ENCODE peak calls at places on chromosome 15, in five cellular contexts. One of them, this sample, is unnamed.

GRCh38 chr15:84638103-84638502 is 16.0 kb downstream of the WDR73 start:
- DNase-seq in HCT116: no peak
- DNase-seq in IMR-90: peak; percentile 22
- DNase-seq in tibial nerve: no peak
- DNase-seq in adrenal gland: no peak
- DNase-seq in this sample: no peak

GRCh38 chr15:101684384-101684783 is 32.2 kb upstream of the TM2D3 start:
- DNase-seq in HCT116: no peak
- DNase-seq in IMR-90: peak; percentile 82
- DNase-seq in tibial nerve: no peak
- DNase-seq in adrenal gland: no peak
- DNase-seq in this sample: no peak

GRCh38 chr15:100705065-100705464 is 102.7 kb downstream of the ASB7 start:
- DNase-seq in HCT116: no peak
- DNase-seq in IMR-90: no peak
- DNase-seq in tibial nerve: no peak
- DNase-seq in adrenal gland: no peak
- DNase-seq in this sample: no peak

GRCh38 chr15:62440310-62440709 is 275.2 kb upstream of the C2CD4B start:
- DNase-seq in HCT116: no peak
- DNase-seq in IMR-90: no peak
- DNase-seq in tibial nerve: no peak
- DNase-seq in adrenal gland: no peak
- DNase-seq in this sample: no peak

GRCh38 chr15:48385031-48385430 is 53.8 kb downstream of the DUT start:
- DNase-seq in HCT116: no peak
- DNase-seq in IMR-90: peak; percentile 43
- DNase-seq in tibial nerve: no peak
- DNase-seq in adrenal gland: no peak
- DNase-seq in this sample: no peak

GRCh38 chr15:48784756-48785155 is 26.1 kb downstream of the CEP152 start:
- DNase-seq in HCT116: no peak
- DNase-seq in IMR-90: no peak
- DNase-seq in tibial nerve: no peak
- DNase-seq in adrenal gland: no peak
- DNase-seq in this sample: no peak

GRCh38 chr15:82849556-82850241 is 40.3 kb downstream of the WHAMM start:
- DNase-seq in HCT116: peak; percentile 84
- DNase-seq in IMR-90: peak; percentile 74
- DNase-seq in tibial nerve: no peak
- DNase-seq in adrenal gland: peak; percentile 93
- DNase-seq in this sample: peak; percentile 76

GRCh38 chr15:59296181-59296617 is 76.5 kb downstream of the MYO1E start:
- DNase-seq in HCT116: no peak
- DNase-seq in IMR-90: peak; percentile 86
- DNase-seq in tibial nerve: no peak
- DNase-seq in adrenal gland: no peak
- DNase-seq in this sample: no peak

GRCh38 chr15:33926260-33926659 is 42.0 kb upstream of the CHRM5 start:
- DNase-seq in HCT116: no peak
- DNase-seq in IMR-90: no peak
- DNase-seq in tibial nerve: no peak
- DNase-seq in adrenal gland: no peak
- DNase-seq in this sample: no peak

GRCh38 chr15:68304611-68305337 is 27.2 kb downstream of the FEM1B start:
- DNase-seq in HCT116: no peak
- DNase-seq in IMR-90: no peak
- DNase-seq in tibial nerve: no peak
- DNase-seq in adrenal gland: peak; percentile 20
- DNase-seq in this sample: no peak
- H3K4me1 ChIP-seq in HCT116: peaks cover 33% of the 10 kb centered on the region
- H3K4me1 ChIP-seq in IMR-90: peaks cover 11% of the 10 kb centered on the region
- H3K4me1 ChIP-seq in tibial nerve: peaks cover 26% of the 10 kb centered on the region
- H3K4me1 ChIP-seq in adrenal gland: no peaks in the 10 kb centered on the region
- H3K4me1 ChIP-seq in this sample: peaks cover 4% of the 10 kb centered on the region

GRCh38 chr15:73935547-73935946 is 9.3 kb downstream of the LOXL1 start:
- DNase-seq in HCT116: no peak
- DNase-seq in IMR-90: peak; percentile 47
- DNase-seq in tibial nerve: no peak
- DNase-seq in adrenal gland: no peak
- DNase-seq in this sample: no peak

GRCh38 chr15:73932381-73933191 is 6.3 kb downstream of the LOXL1 start:
- DNase-seq in HCT116: no peak
- DNase-seq in IMR-90: no peak
- DNase-seq in tibial nerve: no peak
- DNase-seq in adrenal gland: no peak
- DNase-seq in this sample: no peak

GRCh38 chr15:73936181-73936580 is 9.9 kb downstream of the LOXL1 start:
- DNase-seq in HCT116: no peak
- DNase-seq in IMR-90: peak; percentile 83
- DNase-seq in tibial nerve: no peak
- DNase-seq in adrenal gland: no peak
- DNase-seq in this sample: no peak

GRCh38 chr15:73936588-73937312 is 10.5 kb downstream of the LOXL1 start:
- DNase-seq in HCT116: no peak
- DNase-seq in IMR-90: no peak
- DNase-seq in tibial nerve: no peak
- DNase-seq in adrenal gland: no peak
- DNase-seq in this sample: no peak

DNA sequence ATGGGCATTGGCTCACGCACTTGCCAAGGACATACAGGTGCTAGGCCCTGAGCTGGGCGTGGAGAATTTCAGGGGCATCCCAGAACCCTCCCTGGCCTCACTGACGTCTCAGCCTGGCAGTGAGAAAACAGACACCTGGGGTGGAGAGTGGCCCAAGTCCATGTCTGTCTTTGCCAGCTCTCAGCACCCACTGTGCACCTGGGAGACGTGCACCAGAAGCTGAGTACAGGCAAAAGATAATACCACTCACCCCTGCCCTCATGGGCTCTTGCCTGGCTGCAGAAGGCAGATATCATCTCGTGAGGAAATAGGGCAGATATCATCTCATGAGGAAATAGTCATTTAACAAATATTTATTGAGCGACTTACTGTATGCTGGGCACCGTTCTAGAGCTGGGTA is 8.0 kb downstream of the LOXL1 start:
- DNase-seq in HCT116: no peak
- DNase-seq in IMR-90: no peak
- DNase-seq in tibial nerve: no peak
- DNase-seq in adrenal gland: no peak
- DNase-seq in this sample: no peak
- TF ChIP-seq POLR2A in HCT116: no peak
- TF ChIP-seq POLR2A in IMR-90: no peak
- TF ChIP-seq POLR2A in tibial nerve: no peak
- TF ChIP-seq POLR2A in adrenal gland: no peak
- TF ChIP-seq POLR2A in this sample: no peak

DNA sequence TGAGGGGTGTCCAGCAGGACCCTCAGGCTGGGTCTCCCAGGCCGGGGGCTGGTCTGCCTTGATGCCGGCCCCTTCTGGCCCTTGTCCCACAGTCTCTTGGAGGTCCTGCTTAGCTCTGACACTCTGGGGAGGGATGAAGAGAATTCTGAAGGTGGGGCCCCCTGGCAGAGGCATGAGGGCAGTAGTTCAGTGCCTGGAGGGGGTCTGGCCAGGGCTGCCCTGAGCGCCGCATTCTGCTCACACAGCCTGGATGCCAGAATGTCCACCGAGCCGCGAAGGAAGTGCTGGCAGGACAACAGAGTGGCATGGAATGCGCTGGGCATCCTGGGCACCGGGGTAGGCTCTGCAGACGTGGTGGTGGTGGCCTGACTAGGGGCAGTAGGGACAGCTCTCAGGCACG is 55.5 kb downstream of the SMAD6 start:
- DNase-seq in HCT116: no peak
- DNase-seq in IMR-90: no peak
- DNase-seq in tibial nerve: no peak
- DNase-seq in adrenal gland: no peak
- DNase-seq in this sample: no peak
- H3K4me1 ChIP-seq in HCT116: peaks cover 40% of the 10 kb centered on the region
- H3K4me1 ChIP-seq in IMR-90: peaks cover 22% of the 10 kb centered on the region
- H3K4me1 ChIP-seq in tibial nerve: peaks cover 58% of the 10 kb centered on the region
- H3K4me1 ChIP-seq in adrenal gland: peaks cover under 1% of the 10 kb centered on the region
- H3K4me1 ChIP-seq in this sample: peaks cover 8% of the 10 kb centered on the region

GRCh38 chr15:88449581-88449980 is 17.6 kb downstream of the MRPL46 start:
- DNase-seq in HCT116: no peak
- DNase-seq in IMR-90: no peak
- DNase-seq in tibial nerve: no peak
- DNase-seq in adrenal gland: no peak
- DNase-seq in this sample: no peak

GRCh38 chr15:88450125-88450798 is 16.9 kb downstream of the MRPL46 start:
- DNase-seq in HCT116: peak; percentile 49
- DNase-seq in IMR-90: peak; percentile 66
- DNase-seq in tibial nerve: peak; percentile 28
- DNase-seq in adrenal gland: peak; percentile 78
- DNase-seq in this sample: no peak

GRCh38 chr15:88454231-88454630 is 13.0 kb downstream of the MRPL46 start:
- DNase-seq in HCT116: no peak
- DNase-seq in IMR-90: peak; percentile 39
- DNase-seq in tibial nerve: no peak
- DNase-seq in adrenal gland: no peak
- DNase-seq in this sample: no peak

GRCh38 chr15:88456733-88457132 is 10.5 kb downstream of the MRPL46 start:
- DNase-seq in HCT116: no peak
- DNase-seq in IMR-90: no peak
- DNase-seq in tibial nerve: no peak
- DNase-seq in adrenal gland: no peak
- DNase-seq in this sample: no peak

GRCh38 chr15:88454867-88455810 is 12.0 kb downstream of the MRPL46 start:
- DNase-seq in HCT116: peak; percentile 48
- DNase-seq in IMR-90: peak; percentile 69
- DNase-seq in tibial nerve: no peak
- DNase-seq in adrenal gland: peak; percentile 76
- DNase-seq in this sample: no peak
- TF ChIP-seq POLR2A in HCT116: no peak
- TF ChIP-seq POLR2A in IMR-90: no peak
- TF ChIP-seq POLR2A in tibial nerve: no peak
- TF ChIP-seq POLR2A in adrenal gland: no peak
- TF ChIP-seq POLR2A in this sample: no peak

GRCh38 chr15:31216210-31216911 is 110.3 kb upstream of the KLF13 start:
- DNase-seq in HCT116: no peak
- DNase-seq in IMR-90: no peak
- DNase-seq in tibial nerve: peak; percentile 87
- DNase-seq in adrenal gland: peak; percentile 81
- DNase-seq in this sample: peak; percentile 81

GRCh38 chr15:31214158-31214863 is 112.3 kb upstream of the KLF13 start:
- DNase-seq in HCT116: no peak
- DNase-seq in IMR-90: no peak
- DNase-seq in tibial nerve: no peak
- DNase-seq in adrenal gland: no peak
- DNase-seq in this sample: no peak

GRCh38 chr15:31215490-31216209 is 111.0 kb upstream of the KLF13 start:
- DNase-seq in HCT116: no peak
- DNase-seq in IMR-90: no peak
- DNase-seq in tibial nerve: peak; percentile 67
- DNase-seq in adrenal gland: peak; percentile 79
- DNase-seq in this sample: peak; percentile 88

GRCh38 chr15:31212956-31213694 is 111.6 kb upstream of the TRPM1 start:
- DNase-seq in HCT116: no peak
- DNase-seq in IMR-90: no peak
- DNase-seq in tibial nerve: no peak
- DNase-seq in adrenal gland: peak; percentile 9
- DNase-seq in this sample: no peak

GRCh38 chr15:31214864-31215489 is 111.7 kb upstream of the KLF13 start:
- DNase-seq in HCT116: no peak
- DNase-seq in IMR-90: no peak
- DNase-seq in tibial nerve: peak; percentile 38
- DNase-seq in adrenal gland: peak; percentile 51
- DNase-seq in this sample: peak; percentile 86
- H3K4me1 ChIP-seq in HCT116: peaks cover 19% of the 10 kb centered on the region
- H3K4me1 ChIP-seq in IMR-90: peaks cover 1% of the 10 kb centered on the region
- H3K4me1 ChIP-seq in tibial nerve: peaks cover 55% of the 10 kb centered on the region
- H3K4me1 ChIP-seq in adrenal gland: no peaks in the 10 kb centered on the region
- H3K4me1 ChIP-seq in this sample: peaks cover 9% of the 10 kb centered on the region

GRCh38 chr15:96338772-96339661 is 8.5 kb downstream of the NR2F2 start:
- DNase-seq in HCT116: no peak
- DNase-seq in IMR-90: no peak
- DNase-seq in tibial nerve: no peak
- DNase-seq in adrenal gland: no peak
- DNase-seq in this sample: no peak
- TF ChIP-seq POLR2A in HCT116: no peak
- TF ChIP-seq POLR2A in IMR-90: no peak
- TF ChIP-seq POLR2A in tibial nerve: no peak
- TF ChIP-seq POLR2A in adrenal gland: no peak
- TF ChIP-seq POLR2A in this sample: no peak

DNA sequence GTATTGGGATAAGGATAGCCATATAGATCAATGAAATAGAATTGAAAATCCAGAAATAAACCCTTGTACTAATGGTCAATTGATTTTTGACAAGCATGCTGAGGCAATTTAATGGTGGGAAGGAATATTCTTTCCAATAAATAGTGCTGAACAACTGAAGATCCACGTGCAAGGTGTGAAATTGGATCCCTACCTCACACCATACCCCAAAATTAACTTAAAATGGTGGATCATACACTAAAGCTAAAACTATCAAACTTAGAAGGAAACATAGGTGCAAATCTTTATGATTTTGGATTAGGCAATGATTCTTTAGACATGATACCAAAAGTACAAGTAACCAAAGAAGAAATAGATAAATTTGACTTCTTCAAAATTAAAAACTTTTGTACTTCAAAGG is 22.1 kb upstream of the SYNM start:
- DNase-seq in HCT116: no peak
- DNase-seq in IMR-90: no peak
- DNase-seq in tibial nerve: no peak
- DNase-seq in adrenal gland: no peak
- DNase-seq in this sample: no peak
- H3K4me1 ChIP-seq in HCT116: no peaks in the 10 kb centered on the region
- H3K4me1 ChIP-seq in IMR-90: peaks cover 2% of the 10 kb centered on the region
- H3K4me1 ChIP-seq in tibial nerve: no peaks in the 10 kb centered on the region
- H3K4me1 ChIP-seq in adrenal gland: no peaks in the 10 kb centered on the region
- H3K4me1 ChIP-seq in this sample: no peaks in the 10 kb centered on the region

DNA sequence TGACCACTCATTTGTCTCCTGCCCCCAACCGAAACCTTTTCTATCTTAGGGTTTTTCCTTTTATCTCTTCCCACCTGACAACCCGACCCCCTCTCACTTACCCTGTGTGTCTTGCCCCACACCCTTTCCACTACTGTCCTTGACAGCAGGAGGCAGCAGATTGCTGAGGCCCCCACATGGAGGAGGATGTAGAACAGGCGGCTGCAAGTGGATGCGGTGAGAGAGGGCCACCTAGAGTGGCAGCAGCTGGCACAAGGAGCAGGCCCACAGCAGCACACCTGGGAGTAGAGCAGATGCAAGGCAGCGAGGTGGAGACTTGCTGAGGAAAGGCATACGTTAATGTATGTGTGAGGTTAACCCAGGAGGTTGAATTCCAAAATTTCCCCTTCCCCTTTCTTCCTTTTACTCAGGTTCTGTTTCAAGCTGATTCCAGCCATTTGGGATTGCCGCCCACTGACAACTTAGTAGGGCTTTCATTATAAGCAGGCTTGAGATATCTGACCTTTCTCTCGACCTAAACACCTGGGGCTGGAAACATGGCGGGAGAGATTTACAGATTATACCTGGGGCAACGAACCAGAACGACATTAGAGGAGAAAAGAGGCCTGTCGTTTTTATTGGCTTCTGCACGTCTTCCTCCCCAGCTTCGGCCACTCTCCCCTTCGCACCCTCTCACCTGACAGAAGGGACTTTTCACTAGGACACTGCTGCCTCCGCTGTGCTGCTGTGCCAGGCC is 643 bp downstream of the SERINC4 start:
- DNase-seq in HCT116: no peak
- DNase-seq in IMR-90: no peak
- DNase-seq in tibial nerve: no peak
- DNase-seq in adrenal gland: no peak
- DNase-seq in this sample: no peak
- TF ChIP-seq POLR2A in HCT116: no peak
- TF ChIP-seq POLR2A in IMR-90: no peak
- TF ChIP-seq POLR2A in tibial nerve: no peak
- TF ChIP-seq POLR2A in adrenal gland: no peak
- TF ChIP-seq POLR2A in this sample: no peak